ENCODE peak calls at places on chromosome 12, in seven cellular contexts. One of them, this sample, is unnamed.

GRCh38 chr12:96041181-96041580 is 5.8 kb upstream of the LTA4H start:
- DNase-seq in mesothelial cell of epicardium: no peak
- DNase-seq in upper lobe of right lung: no peak
- DNase-seq in spleen: no peak
- DNase-seq in WTC11: no peak
- DNase-seq in endothelial cell: no peak
- DNase-seq in breast epithelium: no peak
- DNase-seq in this sample: no peak

GRCh38 chr12:111766608-111767361 is at the start of gene ALDH2:
- DNase-seq in mesothelial cell of epicardium: peak; percentile 57
- DNase-seq in upper lobe of right lung: peak; percentile 92
- DNase-seq in spleen: peak; percentile 89
- DNase-seq in WTC11: peak; percentile 89
- DNase-seq in endothelial cell: peak; percentile 80
- DNase-seq in breast epithelium: no peak
- DNase-seq in this sample: peak; percentile 85

GRCh38 chr12:95551305-95551704 is at the start of gene USP44:
- DNase-seq in mesothelial cell of epicardium: no peak
- DNase-seq in upper lobe of right lung: no peak
- DNase-seq in spleen: no peak
- DNase-seq in WTC11: peak; percentile 81
- DNase-seq in endothelial cell: no peak
- DNase-seq in breast epithelium: no peak
- DNase-seq in this sample: no peak

GRCh38 chr12:87317302-87317701 is 711.9 kb downstream of the C12orf50 start:
- DNase-seq in mesothelial cell of epicardium: no peak
- DNase-seq in upper lobe of right lung: no peak
- DNase-seq in spleen: no peak
- DNase-seq in WTC11: no peak
- DNase-seq in endothelial cell: no peak
- DNase-seq in breast epithelium: no peak
- DNase-seq in this sample: no peak

GRCh38 chr12:31591308-31591901 is 469 bp upstream of the DENND5B start:
- DNase-seq in mesothelial cell of epicardium: no peak
- DNase-seq in upper lobe of right lung: no peak
- DNase-seq in spleen: no peak
- DNase-seq in WTC11: no peak
- DNase-seq in endothelial cell: peak; percentile 16
- DNase-seq in breast epithelium: no peak
- DNase-seq in this sample: no peak

GRCh38 chr12:2083561-2083960 is 30.8 kb downstream of the CACNA1C start:
- DNase-seq in mesothelial cell of epicardium: no peak
- DNase-seq in upper lobe of right lung: no peak
- DNase-seq in spleen: no peak
- DNase-seq in WTC11: no peak
- DNase-seq in endothelial cell: no peak
- DNase-seq in breast epithelium: no peak
- DNase-seq in this sample: no peak

GRCh38 chr12:47742253-47742825 is 16.3 kb downstream of the RAPGEF3 start:
- DNase-seq in mesothelial cell of epicardium: peak; percentile 77
- DNase-seq in upper lobe of right lung: peak; percentile 85
- DNase-seq in spleen: peak; percentile 92
- DNase-seq in WTC11: peak; percentile 88
- DNase-seq in endothelial cell: peak; percentile 69
- DNase-seq in breast epithelium: no peak
- DNase-seq in this sample: peak; percentile 65

GRCh38 chr12:115752913-115753726 is 524.4 kb downstream of the MED13L start:
- DNase-seq in mesothelial cell of epicardium: peak; percentile 50
- DNase-seq in upper lobe of right lung: no peak
- DNase-seq in spleen: no peak
- DNase-seq in WTC11: peak; percentile 17
- DNase-seq in endothelial cell: peak; percentile 50
- DNase-seq in breast epithelium: peak; percentile 48
- DNase-seq in this sample: no peak

GRCh38 chr12:57280234-57281062 is 29.5 kb upstream of the STAC3 start:
- DNase-seq in mesothelial cell of epicardium: no peak
- DNase-seq in upper lobe of right lung: no peak
- DNase-seq in spleen: peak; percentile 86
- DNase-seq in WTC11: no peak
- DNase-seq in endothelial cell: no peak
- DNase-seq in breast epithelium: peak; percentile 37
- DNase-seq in this sample: peak; percentile 71

GRCh38 chr12:106144847-106145246 is 6.1 kb upstream of the NUAK1 start:
- DNase-seq in mesothelial cell of epicardium: no peak
- DNase-seq in upper lobe of right lung: no peak
- DNase-seq in spleen: no peak
- DNase-seq in WTC11: no peak
- DNase-seq in endothelial cell: no peak
- DNase-seq in breast epithelium: no peak
- DNase-seq in this sample: no peak

GRCh38 chr12:77979597-77980250 is 149.0 kb downstream of the NAV3 start:
- DNase-seq in mesothelial cell of epicardium: no peak
- DNase-seq in upper lobe of right lung: no peak
- DNase-seq in spleen: no peak
- DNase-seq in WTC11: no peak
- DNase-seq in endothelial cell: no peak
- DNase-seq in breast epithelium: no peak
- DNase-seq in this sample: no peak

GRCh38 chr12:94791933-94792332 is 141.6 kb upstream of the TMCC3 start:
- DNase-seq in mesothelial cell of epicardium: no peak
- DNase-seq in upper lobe of right lung: no peak
- DNase-seq in spleen: no peak
- DNase-seq in WTC11: no peak
- DNase-seq in endothelial cell: no peak
- DNase-seq in breast epithelium: no peak
- DNase-seq in this sample: no peak

GRCh38 chr12:112870267-112870980 is 36.3 kb upstream of the OAS1 start:
- DNase-seq in mesothelial cell of epicardium: no peak
- DNase-seq in upper lobe of right lung: no peak
- DNase-seq in spleen: no peak
- DNase-seq in WTC11: no peak
- DNase-seq in endothelial cell: no peak
- DNase-seq in breast epithelium: no peak
- DNase-seq in this sample: no peak

DNA sequence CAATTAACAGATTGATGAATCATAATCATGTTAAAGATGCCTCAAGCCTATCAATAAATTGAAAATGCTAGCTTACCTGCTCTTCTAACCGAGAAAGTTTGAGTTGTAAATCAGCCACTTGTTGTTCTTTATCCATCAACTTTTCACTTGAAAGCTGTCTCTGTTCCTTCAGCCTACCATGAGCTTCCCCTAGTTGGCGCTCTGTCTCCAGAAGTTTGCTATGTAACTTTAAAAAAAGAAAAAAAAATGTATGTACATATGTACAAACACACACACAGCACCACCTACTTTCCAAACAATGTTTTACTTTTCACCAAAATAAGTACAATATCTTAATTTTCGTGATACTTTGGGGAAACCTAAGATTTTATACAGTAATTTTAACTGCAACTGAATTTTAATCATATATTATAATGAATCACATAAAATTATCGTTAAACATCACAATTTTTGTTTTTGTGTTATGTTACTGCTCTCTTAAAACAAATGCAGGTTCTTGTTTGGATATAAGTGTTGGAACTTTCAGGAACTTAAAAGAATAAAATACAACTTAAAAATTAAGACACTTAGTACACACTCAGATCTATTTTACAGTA is 101.2 kb downstream of the EEA1 start:
- DNase-seq in mesothelial cell of epicardium: no peak
- DNase-seq in upper lobe of right lung: no peak
- DNase-seq in spleen: no peak
- DNase-seq in WTC11: peak; percentile 26
- DNase-seq in endothelial cell: peak; percentile 41
- DNase-seq in breast epithelium: no peak
- DNase-seq in this sample: no peak
- TF ChIP-seq CTCF in mesothelial cell of epicardium: peak; percentile 30
- TF ChIP-seq CTCF in upper lobe of right lung: peak; percentile 49
- TF ChIP-seq CTCF in spleen: peak; percentile 32
- TF ChIP-seq CTCF in WTC11: peak; percentile 23
- TF ChIP-seq CTCF in endothelial cell: peak; percentile 47
- TF ChIP-seq CTCF in breast epithelium: no peak
- TF ChIP-seq CTCF in this sample: peak; percentile 42

GRCh38 chr12:81679614-81680013 is 79.5 kb downstream of the PPFIA2 start:
- DNase-seq in mesothelial cell of epicardium: no peak
- DNase-seq in upper lobe of right lung: no peak
- DNase-seq in spleen: no peak
- DNase-seq in WTC11: no peak
- DNase-seq in endothelial cell: no peak
- DNase-seq in breast epithelium: no peak
- DNase-seq in this sample: no peak

DNA sequence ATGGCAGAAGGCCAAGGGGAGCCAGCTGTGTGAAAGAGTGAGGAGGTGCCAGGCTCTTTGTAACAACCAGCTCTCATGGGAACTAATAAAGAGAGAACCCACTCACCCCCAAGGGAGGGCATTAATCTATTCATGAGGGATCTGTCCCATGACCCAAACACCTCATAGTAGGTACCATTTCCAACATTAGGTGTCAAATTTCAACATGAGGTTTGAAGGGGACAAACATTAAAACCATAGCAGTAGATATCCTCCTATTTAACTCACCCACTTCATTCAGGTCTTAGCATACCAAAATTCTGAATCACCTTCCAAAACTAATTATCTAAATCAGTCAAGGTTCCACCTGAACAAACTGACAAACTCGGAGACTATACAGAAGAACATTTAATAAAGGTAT is 75.3 kb downstream of the PPFIA2 start:
- DNase-seq in mesothelial cell of epicardium: no peak
- DNase-seq in upper lobe of right lung: no peak
- DNase-seq in spleen: no peak
- DNase-seq in WTC11: no peak
- DNase-seq in endothelial cell: no peak
- DNase-seq in breast epithelium: no peak
- DNase-seq in this sample: no peak
- TF ChIP-seq CTCF in mesothelial cell of epicardium: no peak
- TF ChIP-seq CTCF in upper lobe of right lung: no peak
- TF ChIP-seq CTCF in spleen: no peak
- TF ChIP-seq CTCF in WTC11: no peak
- TF ChIP-seq CTCF in endothelial cell: no peak
- TF ChIP-seq CTCF in breast epithelium: no peak
- TF ChIP-seq CTCF in this sample: no peak

DNA sequence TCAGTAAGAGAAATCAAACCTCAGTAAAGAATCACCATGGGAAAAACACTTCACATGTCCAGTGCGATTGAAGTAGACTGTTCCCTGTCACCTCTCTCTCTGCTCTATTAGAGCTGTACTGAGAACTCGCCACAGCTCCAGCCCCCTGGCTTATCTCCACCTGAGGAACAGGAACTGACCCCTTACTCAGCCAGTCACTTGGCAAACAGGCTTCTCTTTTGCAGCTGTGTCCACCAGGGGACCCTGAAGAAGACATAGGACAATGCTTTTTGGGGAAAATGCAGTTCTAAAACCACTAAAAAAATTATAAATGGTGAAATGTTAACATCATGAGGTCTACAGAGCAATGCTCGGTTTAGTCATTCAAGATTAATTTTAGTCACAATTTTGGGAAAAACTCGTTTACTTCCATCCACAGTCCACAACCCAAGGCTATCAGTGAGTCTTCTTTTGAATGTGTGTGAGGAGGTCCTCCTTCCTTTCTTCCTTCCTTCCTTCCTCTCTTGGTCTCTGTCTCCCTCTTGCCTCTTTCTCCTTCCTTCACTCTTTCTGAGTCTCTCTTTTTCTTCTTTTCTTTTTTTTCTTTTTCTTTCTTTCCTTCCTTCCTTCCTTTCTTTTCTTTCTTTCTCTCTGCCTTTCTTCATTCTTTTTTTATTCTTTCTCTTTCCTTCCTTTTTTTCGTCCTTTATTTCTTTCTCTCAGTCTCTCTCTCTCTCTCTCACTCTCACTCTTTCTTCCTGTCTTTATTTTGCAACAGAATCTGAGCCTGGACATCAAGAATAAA is 1189.5 kb upstream of the TMEM132C start:
- DNase-seq in mesothelial cell of epicardium: no peak
- DNase-seq in upper lobe of right lung: no peak
- DNase-seq in spleen: no peak
- DNase-seq in WTC11: no peak
- DNase-seq in endothelial cell: no peak
- DNase-seq in breast epithelium: no peak
- DNase-seq in this sample: no peak
- TF ChIP-seq CTCF in mesothelial cell of epicardium: no peak
- TF ChIP-seq CTCF in upper lobe of right lung: no peak
- TF ChIP-seq CTCF in spleen: no peak
- TF ChIP-seq CTCF in WTC11: no peak
- TF ChIP-seq CTCF in endothelial cell: no peak
- TF ChIP-seq CTCF in breast epithelium: no peak
- TF ChIP-seq CTCF in this sample: no peak

GRCh38 chr12:92562063-92562734 is 140.6 kb upstream of the PLEKHG7 start:
- DNase-seq in mesothelial cell of epicardium: no peak
- DNase-seq in upper lobe of right lung: no peak
- DNase-seq in spleen: no peak
- DNase-seq in WTC11: no peak
- DNase-seq in endothelial cell: no peak
- DNase-seq in breast epithelium: no peak
- DNase-seq in this sample: no peak
- TF ChIP-seq CTCF in mesothelial cell of epicardium: no peak
- TF ChIP-seq CTCF in upper lobe of right lung: no peak
- TF ChIP-seq CTCF in spleen: no peak
- TF ChIP-seq CTCF in WTC11: no peak
- TF ChIP-seq CTCF in endothelial cell: no peak
- TF ChIP-seq CTCF in breast epithelium: no peak
- TF ChIP-seq CTCF in this sample: no peak

DNA sequence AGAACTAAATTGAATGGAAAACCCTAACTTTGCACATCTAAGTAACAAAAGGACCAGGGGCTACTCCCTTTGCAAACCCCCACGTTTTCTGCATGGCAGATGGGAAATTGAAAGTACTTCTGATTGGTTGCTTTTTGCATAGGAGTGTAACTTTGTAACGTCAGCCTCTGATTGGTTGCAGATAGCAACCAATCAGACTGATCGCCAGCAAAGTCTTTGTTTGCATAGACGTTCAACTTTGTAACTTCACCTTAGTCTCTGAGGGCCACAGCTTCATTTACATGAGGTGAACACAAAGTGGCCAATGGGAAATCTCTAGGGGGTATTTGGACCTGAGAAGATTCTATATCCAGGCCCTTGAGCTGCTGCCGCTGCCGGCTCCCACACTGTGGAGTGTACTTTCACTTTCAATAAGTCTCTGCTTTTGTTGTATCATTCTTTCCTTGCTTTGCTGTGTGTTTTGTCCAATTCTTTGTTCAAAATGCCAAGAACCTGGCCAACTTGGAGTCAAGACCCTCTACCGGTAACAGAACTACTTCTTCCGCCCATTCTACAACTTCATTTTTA is 102.5 kb upstream of the PRICKLE1 start:
- DNase-seq in mesothelial cell of epicardium: no peak
- DNase-seq in upper lobe of right lung: no peak
- DNase-seq in spleen: no peak
- DNase-seq in WTC11: no peak
- DNase-seq in endothelial cell: no peak
- DNase-seq in breast epithelium: no peak
- DNase-seq in this sample: no peak
- TF ChIP-seq CTCF in mesothelial cell of epicardium: no peak
- TF ChIP-seq CTCF in upper lobe of right lung: no peak
- TF ChIP-seq CTCF in spleen: no peak
- TF ChIP-seq CTCF in WTC11: no peak
- TF ChIP-seq CTCF in endothelial cell: no peak
- TF ChIP-seq CTCF in breast epithelium: no peak
- TF ChIP-seq CTCF in this sample: no peak

DNA sequence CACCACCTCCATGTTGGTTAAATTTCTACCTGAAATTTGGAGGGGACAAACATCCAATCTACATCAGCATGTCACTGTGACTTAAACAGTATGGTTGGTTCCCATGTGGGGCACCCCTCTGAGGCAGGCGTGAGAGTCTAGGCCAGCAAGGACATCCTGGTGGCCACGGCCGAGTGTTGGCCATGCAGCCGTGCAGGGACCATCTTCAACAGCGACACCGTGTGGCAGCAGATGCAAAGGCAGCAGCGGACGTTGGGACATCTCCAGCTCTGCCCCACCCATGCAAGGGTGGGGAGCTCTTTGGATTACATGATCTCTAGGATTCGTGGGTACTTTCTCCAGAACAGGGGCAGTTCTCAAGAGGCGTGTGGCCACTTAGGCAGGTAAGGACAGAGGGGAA is 49.8 kb downstream of the NOC4L start:
- DNase-seq in mesothelial cell of epicardium: no peak
- DNase-seq in upper lobe of right lung: no peak
- DNase-seq in spleen: no peak
- DNase-seq in WTC11: peak; percentile 61
- DNase-seq in endothelial cell: no peak
- DNase-seq in breast epithelium: no peak
- DNase-seq in this sample: no peak
- TF ChIP-seq CTCF in mesothelial cell of epicardium: peak; percentile 24
- TF ChIP-seq CTCF in upper lobe of right lung: peak; percentile 16
- TF ChIP-seq CTCF in spleen: no peak
- TF ChIP-seq CTCF in WTC11: peak; percentile 79
- TF ChIP-seq CTCF in endothelial cell: peak; percentile 47
- TF ChIP-seq CTCF in breast epithelium: no peak
- TF ChIP-seq CTCF in this sample: no peak

This sample was measured in mucosa of descending colon.